ENCODE peak calls at places on chromosome 22, in nine cellular contexts. Z is fibroblast of lung; B is NCI-H510A treated with DMSO at 0.1 percent for 48 hours; E is stimulated activated CD4-positive, alpha-beta T cell treated with anti-CD3 and anti-CD28 coated beads, Interleukin-12 subunit alpha, Interleukin-12 subunit beta, amount 100 ng/mL, for 4 hours; S is adrenal gland; P is CD8-positive, alpha-beta memory T cell; L is nephron progenitor cell; Q is GM04504; I is M059J. M is an unnamed sample.

GRCh38 chr22:31947296-31947695 is 3.0 kb downstream of the YWHAH start:
- DNase-seq in L (no peak), S (no peak), B (peak; percentile 11), E (no peak), P (peak; percentile 34), I (peak; percentile 27), Z (no peak), Q (no peak), M (no peak)

GRCh38 chr22:36334838-36335603 is 52.7 kb downstream of the MYH9 start:
- DNase-seq in L (no peak), E (no peak), S (peak; percentile 76), I (peak; percentile 84), B (no peak), P (peak; percentile 50), Z (peak; percentile 64), Q (peak; percentile 44), M (no peak)

GRCh38 chr22:43238526-43239006 is 51.6 kb upstream of the TTLL12 start:
- DNase-seq in L (no peak), B (no peak), I (no peak), P (no peak), Z (no peak), Q (no peak), S (peak; percentile 32), E (no peak), M (no peak)

GRCh38 chr22:21032037-21032842 is at the start of gene SLC7A4:
- DNase-seq in Q (no peak), P (no peak), B (no peak), L (peak; percentile 63), I (no peak), E (no peak), Z (no peak), S (peak; percentile 50), M (no peak)

GRCh38 chr22:48352086-48352911 is 1475.4 kb downstream of the BRD1 start:
- DNase-seq in B (no peak), Q (no peak), I (no peak), P (no peak), Z (no peak), S (no peak), L (no peak), E (no peak), M (no peak)

GRCh38 chr22:31943206-31943975 is 944 bp upstream of the YWHAH start:
- DNase-seq in S (no peak), L (no peak), Q (no peak), Z (no peak), B (no peak), I (no peak), P (no peak), E (no peak), M (no peak)

GRCh38 chr22:22894740-22895731 is 7.4 kb downstream of the IGLL5 start:
- DNase-seq in S (no peak), I (no peak), E (no peak), Q (no peak), L (no peak), Z (no peak), P (no peak), B (no peak), M (no peak)

GRCh38 chr22:33000342-33001280 is 57.6 kb downstream of the SYN3 start:
- DNase-seq in E (peak; percentile 25), L (peak; percentile 85), B (peak; percentile 6), P (no peak), S (peak; percentile 59), I (peak; percentile 47), Z (peak; percentile 45), Q (no peak), M (no peak)

GRCh38 chr22:41525450-41526225 is 18.6 kb downstream of the POLR3H start:
- DNase-seq in Z (no peak), E (no peak), Q (no peak), B (no peak), S (no peak), L (no peak), P (no peak), I (no peak), M (no peak)

GRCh38 chr22:21569459-21570161 is 2.1 kb downstream of the UBE2L3 start:
- DNase-seq in S (no peak), E (no peak), P (no peak), Z (no peak), Q (no peak), I (no peak), B (no peak), L (no peak), M (no peak)

GRCh38 chr22:37325024-37325395 is 42.7 kb downstream of the CYTH4 start:
- DNase-seq in Z (no peak), I (no peak), B (no peak), E (no peak), P (no peak), Q (no peak), S (no peak), L (no peak), M (no peak)

GRCh38 chr22:19719055-19719482 is 4.3 kb upstream of the GP1BB start:
- DNase-seq in E (peak; percentile 41), Q (no peak), L (no peak), S (no peak), P (no peak), I (no peak), Z (no peak), B (no peak), M (no peak)

GRCh38 chr22:42338502-42338901 is 68.0 kb upstream of the TCF20 start:
- DNase-seq in S (no peak), L (no peak), E (no peak), I (no peak), P (no peak), B (no peak), Q (no peak), Z (no peak), M (no peak)

GRCh38 chr22:42648368-42649260 is 578 bp downstream of the CYB5R3 start:
- DNase-seq in Z (peak; percentile 38), Q (no peak), I (no peak), L (no peak), P (no peak), B (no peak), S (peak; percentile 57), E (no peak), M (no peak)

GRCh38 chr22:45202333-45203149 is 38.2 kb downstream of the KIAA0930 start:
- DNase-seq in Q (no peak), S (peak; percentile 91), Z (no peak), E (no peak), B (no peak), I (no peak), L (no peak), P (no peak), M (no peak)